ENCODE peak calls at places on chromosomes 1 and 21, in five cellular contexts. One of them, this sample, is unnamed.
A peak's percentile ranks its signal among the peaks of the same experiment; 100 is the strongest.

GRCh38 chr1:243851765-243852164 is 1.7 kb upstream of the AKT3 start:
- DNase-seq in ovary: no peak
- DNase-seq in HCT116: no peak
- DNase-seq in suprapubic skin: no peak
- DNase-seq in IMR-90: no peak
- DNase-seq in this sample: no peak

GRCh38 chr1:156291226-156292061 is 4.0 kb downstream of the GLMP start:
- DNase-seq in suprapubic skin: peak; percentile 95
- DNase-seq in ovary: peak; percentile 89
- DNase-seq in IMR-90: peak; percentile 72
- DNase-seq in HCT116: no peak
- DNase-seq in this sample: peak; percentile 95

GRCh38 chr1:153565529-153566374 is at the start of gene S100A2:
- DNase-seq in suprapubic skin: no peak
- DNase-seq in IMR-90: peak; percentile 97
- DNase-seq in ovary: peak; percentile 71
- DNase-seq in HCT116: peak; percentile 92
- DNase-seq in this sample: no peak

GRCh38 chr1:29527314-29528004 is 291.1 kb downstream of the PTPRU start:
- DNase-seq in ovary: peak; percentile 18
- DNase-seq in HCT116: no peak
- DNase-seq in suprapubic skin: peak; percentile 73
- DNase-seq in IMR-90: no peak
- DNase-seq in this sample: no peak

GRCh38 chr1:47993881-47994625 is 3.1 kb downstream of the TRABD2B start:
- DNase-seq in ovary: no peak
- DNase-seq in IMR-90: no peak
- DNase-seq in suprapubic skin: no peak
- DNase-seq in HCT116: no peak
- DNase-seq in this sample: no peak

GRCh38 chr1:36172017-36172747 is 16.2 kb downstream of the MAP7D1 start:
- DNase-seq in suprapubic skin: no peak
- DNase-seq in ovary: no peak
- DNase-seq in IMR-90: no peak
- DNase-seq in HCT116: no peak
- DNase-seq in this sample: no peak

GRCh38 chr1:3366181-3367051 is 88.0 kb upstream of the ARHGEF16 start:
- DNase-seq in ovary: no peak
- DNase-seq in HCT116: no peak
- DNase-seq in suprapubic skin: no peak
- DNase-seq in IMR-90: peak; percentile 10
- DNase-seq in this sample: peak; percentile 40

GRCh38 chr1:223364685-223365382 is 858 bp upstream of the SUSD4 start:
- DNase-seq in HCT116: no peak
- DNase-seq in ovary: peak; percentile 42
- DNase-seq in IMR-90: no peak
- DNase-seq in suprapubic skin: no peak
- DNase-seq in this sample: no peak

GRCh38 chr1:235002706-235003300 is 125.8 kb downstream of the TOMM20 start:
- DNase-seq in HCT116: no peak
- DNase-seq in IMR-90: no peak
- DNase-seq in suprapubic skin: no peak
- DNase-seq in ovary: no peak
- DNase-seq in this sample: no peak

GRCh38 chr1:213982515-213982813 is 5.3 kb upstream of the PROX1 start:
- DNase-seq in suprapubic skin: no peak
- DNase-seq in ovary: no peak
- DNase-seq in HCT116: no peak
- DNase-seq in IMR-90: no peak
- DNase-seq in this sample: no peak

GRCh38 chr1:213983589-213984386 is 4.0 kb upstream of the PROX1 start:
- DNase-seq in suprapubic skin: no peak
- DNase-seq in ovary: no peak
- DNase-seq in IMR-90: no peak
- DNase-seq in HCT116: no peak
- DNase-seq in this sample: no peak

GRCh38 chr1:213982814-213983588 is 4.8 kb upstream of the PROX1 start:
- DNase-seq in ovary: no peak
- DNase-seq in IMR-90: no peak
- DNase-seq in HCT116: no peak
- DNase-seq in suprapubic skin: no peak
- DNase-seq in this sample: peak; percentile 39

GRCh38 chr1:213979751-213980605 is 7.8 kb upstream of the PROX1 start:
- DNase-seq in IMR-90: no peak
- DNase-seq in HCT116: no peak
- DNase-seq in ovary: no peak
- DNase-seq in suprapubic skin: no peak
- DNase-seq in this sample: no peak

DNA sequence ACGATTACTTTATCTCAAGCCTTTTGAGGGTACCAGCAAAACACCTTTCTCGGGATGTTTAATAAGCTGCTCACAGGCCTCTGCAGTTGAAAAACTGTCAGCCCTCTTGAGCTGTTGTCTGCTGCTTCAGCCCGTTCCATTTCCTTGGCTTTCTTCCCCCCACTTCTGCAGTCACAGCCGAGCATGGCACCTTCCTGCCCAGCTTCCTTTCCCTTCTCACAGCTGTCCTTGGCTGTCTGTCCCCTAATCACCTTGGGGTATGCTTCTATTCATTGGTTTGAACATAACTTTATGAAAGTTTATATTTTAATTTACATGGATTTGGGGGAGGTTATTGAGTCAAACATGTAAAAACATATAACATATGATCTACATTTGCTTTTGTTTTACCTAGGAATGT is 6.9 kb upstream of the PROX1 start:
- DNase-seq in HCT116: no peak
- DNase-seq in suprapubic skin: no peak
- DNase-seq in ovary: no peak
- DNase-seq in IMR-90: no peak
- DNase-seq in this sample: no peak
- H3K27me3 ChIP-seq in HCT116: no peaks in the 10 kb centered on the region
- H3K27me3 ChIP-seq in suprapubic skin: peaks cover 92% of the 10 kb centered on the region
- H3K27me3 ChIP-seq in ovary: no peaks in the 10 kb centered on the region
- H3K27me3 ChIP-seq in IMR-90: peaks cover 63% of the 10 kb centered on the region
- H3K27me3 ChIP-seq in this sample: peaks cover 80% of the 10 kb centered on the region

DNA sequence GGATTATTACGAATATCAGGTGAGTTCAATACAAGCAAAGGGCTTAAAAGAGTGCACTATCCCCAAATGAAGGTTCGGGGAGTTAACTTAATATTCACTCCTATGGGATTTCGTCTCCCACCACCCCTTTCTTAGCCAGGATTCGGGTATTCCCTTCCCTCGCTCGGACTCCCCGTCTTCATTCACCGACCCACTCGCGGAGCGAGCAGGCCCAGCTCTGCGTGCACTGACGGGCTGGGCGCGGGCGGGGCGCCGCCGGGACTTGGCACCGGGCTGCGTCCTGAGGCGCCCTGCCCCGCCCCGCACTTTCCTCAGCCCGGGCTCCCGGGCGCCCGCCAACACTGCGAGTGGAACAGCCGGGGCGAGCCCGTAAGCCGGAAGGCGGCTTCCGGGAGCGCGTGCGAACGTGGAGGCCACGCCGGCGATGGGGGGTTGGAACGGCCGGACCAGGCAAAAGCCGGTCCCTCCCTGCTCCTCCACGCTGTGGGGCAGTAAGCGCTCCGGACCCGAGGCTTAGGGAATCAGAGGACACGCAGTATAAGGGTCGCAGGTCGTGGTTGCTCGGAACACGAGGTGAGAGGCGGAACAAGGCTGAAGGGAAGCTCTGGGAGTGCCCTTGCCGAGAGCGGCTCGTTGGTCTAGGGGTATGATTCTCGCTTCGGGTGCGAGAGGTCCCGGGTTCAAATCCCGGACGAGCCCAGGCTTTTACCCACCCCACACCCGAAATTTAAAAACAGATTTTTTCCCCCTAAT is 7.5 kb upstream of the MPZL1 start:
- DNase-seq in ovary: peak; percentile 96
- DNase-seq in suprapubic skin: peak; percentile 91
- DNase-seq in IMR-90: no peak
- DNase-seq in HCT116: peak; percentile 76
- DNase-seq in this sample: peak; percentile 91
- H3K4me3 ChIP-seq in ovary: peak overlapping the region; percentile 76
- H3K4me3 ChIP-seq in suprapubic skin: peak overlapping the region; percentile 60
- H3K4me3 ChIP-seq in IMR-90: peak overlapping the region; percentile 53
- H3K4me3 ChIP-seq in HCT116: peak overlapping the region; percentile 49
- H3K4me3 ChIP-seq in this sample: peak overlapping the region; percentile 77

DNA sequence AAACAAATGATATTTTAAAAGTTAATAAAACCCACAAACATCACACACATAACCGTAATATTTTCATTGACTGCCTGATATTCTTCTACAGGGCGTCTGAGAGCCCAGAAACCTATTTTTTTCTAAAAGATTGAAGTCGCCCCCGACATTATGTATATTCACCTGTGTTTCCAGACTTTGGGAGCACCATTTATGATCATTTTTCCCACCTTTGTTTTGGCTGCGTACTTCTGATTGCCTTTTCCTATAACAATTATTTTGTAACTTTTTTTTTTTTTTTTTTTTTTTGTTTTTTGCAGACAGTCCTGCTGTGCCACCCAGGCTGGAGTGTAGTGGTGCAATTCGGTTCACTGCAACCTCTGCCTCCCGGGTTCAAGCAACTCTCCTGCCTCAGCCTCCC is 839 bp upstream of the ACBD3 start:
- DNase-seq in HCT116: no peak
- DNase-seq in IMR-90: no peak
- DNase-seq in ovary: no peak
- DNase-seq in suprapubic skin: no peak
- DNase-seq in this sample: no peak
- TF ChIP-seq POLR2A in HCT116: no peak
- TF ChIP-seq POLR2A in IMR-90: no peak
- TF ChIP-seq POLR2A in ovary: no peak
- TF ChIP-seq POLR2A in suprapubic skin: no peak
- TF ChIP-seq POLR2A in this sample: no peak

GRCh38 chr1:15344800-15345710 is 64.6 kb upstream of the EFHD2 start:
- DNase-seq in IMR-90: no peak
- DNase-seq in suprapubic skin: no peak
- DNase-seq in HCT116: no peak
- DNase-seq in ovary: no peak
- DNase-seq in this sample: no peak
- H3K27me3 ChIP-seq in IMR-90: no peaks in the 10 kb centered on the region
- H3K27me3 ChIP-seq in suprapubic skin: no peaks in the 10 kb centered on the region
- H3K27me3 ChIP-seq in HCT116: no peaks in the 10 kb centered on the region
- H3K27me3 ChIP-seq in ovary: no peaks in the 10 kb centered on the region
- H3K27me3 ChIP-seq in this sample: no peaks in the 10 kb centered on the region

DNA sequence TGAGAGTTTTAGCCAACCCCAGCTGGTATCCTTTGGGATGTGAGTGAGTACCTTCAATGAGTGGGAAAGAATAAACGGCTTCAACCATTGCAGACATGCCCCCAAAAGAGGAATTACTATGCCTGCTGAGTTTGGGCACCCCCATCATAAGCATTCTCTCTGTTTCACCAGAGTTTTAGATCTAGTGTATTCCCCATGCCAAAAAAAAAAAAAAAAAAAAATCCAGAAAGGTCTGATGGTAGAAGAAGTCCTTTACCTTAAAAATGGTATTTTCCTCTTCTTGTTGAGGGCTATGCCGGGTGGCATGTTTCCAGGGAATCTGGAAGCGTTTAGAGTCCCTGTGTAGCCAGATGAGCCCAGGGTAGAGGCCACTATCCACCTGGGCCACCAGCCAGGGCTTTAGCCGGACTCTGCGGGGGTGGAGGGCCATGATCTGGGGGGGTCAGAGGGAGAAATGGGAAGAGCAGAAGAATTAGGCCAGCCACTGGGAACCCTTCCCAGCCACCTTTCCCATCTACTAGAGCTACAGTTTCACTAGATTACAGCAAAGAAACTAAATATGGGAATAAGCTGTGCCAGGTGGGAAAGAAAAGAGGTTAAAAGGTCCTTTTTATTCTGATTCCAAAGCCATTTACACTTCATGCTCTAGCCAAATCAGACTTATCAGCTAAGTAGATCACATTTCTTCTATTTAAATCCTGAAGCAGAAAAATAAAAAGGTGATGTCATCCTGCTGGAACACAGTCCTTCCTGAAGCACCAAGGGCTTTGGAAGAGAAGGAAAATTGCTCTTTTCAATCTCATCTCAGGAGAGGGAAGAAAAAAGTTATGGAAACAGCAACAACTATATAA is 4.7 kb downstream of the IRF6 start:
- DNase-seq in HCT116: no peak
- DNase-seq in IMR-90: peak; percentile 42
- DNase-seq in suprapubic skin: no peak
- DNase-seq in ovary: peak; percentile 32
- DNase-seq in this sample: no peak
- H3K4me3 ChIP-seq in HCT116: no peak overlapping the region
- H3K4me3 ChIP-seq in IMR-90: no peak overlapping the region
- H3K4me3 ChIP-seq in suprapubic skin: peak overlapping the region; percentile 64
- H3K4me3 ChIP-seq in ovary: no peak overlapping the region
- H3K4me3 ChIP-seq in this sample: peak overlapping the region; percentile 47

GRCh38 chr1:5099018-5099417 is 444.6 kb downstream of the AJAP1 start:
- DNase-seq in ovary: no peak
- DNase-seq in suprapubic skin: no peak
- DNase-seq in HCT116: no peak
- DNase-seq in IMR-90: no peak
- DNase-seq in this sample: no peak

GRCh38 chr1:5099558-5099957 is 445.1 kb downstream of the AJAP1 start:
- DNase-seq in ovary: no peak
- DNase-seq in IMR-90: no peak
- DNase-seq in HCT116: no peak
- DNase-seq in suprapubic skin: no peak
- DNase-seq in this sample: no peak
- TF ChIP-seq POLR2A in ovary: no peak
- TF ChIP-seq POLR2A in IMR-90: no peak
- TF ChIP-seq POLR2A in HCT116: no peak
- TF ChIP-seq POLR2A in suprapubic skin: no peak
- TF ChIP-seq POLR2A in this sample: no peak

DNA sequence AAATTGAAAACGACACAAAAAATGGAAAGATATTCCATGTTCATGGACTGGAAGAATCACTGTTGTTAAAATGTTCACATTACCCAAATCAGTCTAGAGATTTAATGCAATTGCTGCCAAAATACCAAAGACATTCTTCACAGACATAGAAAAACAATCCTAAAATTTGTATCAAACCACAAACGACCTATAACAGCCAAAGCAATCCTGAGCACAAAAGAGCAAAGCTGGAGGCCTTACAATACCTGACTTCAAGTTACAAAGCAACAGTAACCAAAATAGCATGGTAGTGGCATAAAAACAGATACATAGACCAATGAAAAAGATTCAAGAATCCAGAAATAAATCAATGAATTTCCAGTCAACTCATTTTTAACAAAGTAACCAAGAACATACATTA is 1077.3 kb downstream of the KCNT2 start:
- DNase-seq in IMR-90: peak; percentile 36
- DNase-seq in suprapubic skin: no peak
- DNase-seq in ovary: no peak
- DNase-seq in HCT116: no peak
- DNase-seq in this sample: no peak
- H3K27me3 ChIP-seq in IMR-90: no peaks in the 10 kb centered on the region
- H3K27me3 ChIP-seq in suprapubic skin: no peaks in the 10 kb centered on the region
- H3K27me3 ChIP-seq in ovary: no peaks in the 10 kb centered on the region
- H3K27me3 ChIP-seq in HCT116: no peaks in the 10 kb centered on the region
- H3K27me3 ChIP-seq in this sample: no peaks in the 10 kb centered on the region

DNA sequence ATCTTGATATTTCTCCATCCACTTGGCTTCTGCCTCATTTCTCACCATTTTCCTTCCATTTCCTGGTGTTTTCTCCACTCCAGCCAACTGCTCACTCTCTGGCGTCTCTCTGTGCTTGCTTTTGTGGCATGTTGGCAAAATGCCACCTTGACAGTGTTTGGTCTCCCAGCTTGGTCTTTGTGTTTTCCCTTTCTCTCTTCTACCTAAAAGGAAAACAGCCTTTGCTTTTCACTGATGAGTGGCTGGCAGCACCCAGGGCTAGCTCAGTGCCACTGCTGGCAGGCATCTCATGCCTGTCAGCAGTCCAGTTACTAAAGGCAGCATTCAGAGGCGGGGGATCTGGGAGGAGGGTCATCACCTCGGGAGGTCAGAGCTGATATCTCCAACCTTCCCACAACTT is 55.3 kb upstream of the DSCAM start:
- DNase-seq in ovary: no peak
- DNase-seq in HCT116: no peak
- DNase-seq in IMR-90: no peak
- DNase-seq in suprapubic skin: no peak
- DNase-seq in this sample: peak; percentile 9
- H3K4me3 ChIP-seq in ovary: no peak overlapping the region
- H3K4me3 ChIP-seq in HCT116: no peak overlapping the region
- H3K4me3 ChIP-seq in IMR-90: no peak overlapping the region
- H3K4me3 ChIP-seq in suprapubic skin: no peak overlapping the region
- H3K4me3 ChIP-seq in this sample: no peak overlapping the region

This sample was measured in heart left ventricle.